ENCODE peak calls at places on chromosome 14, in nine cellular contexts. One of them, this sample, is unnamed.

GRCh38 chr14:72544615-72545387 is 349.1 kb downstream of the DPF3 start:
- DNase-seq in Calu3: no peak
- DNase-seq in EH: no peak
- DNase-seq in GM13977: no peak
- DNase-seq in H7: peak
- DNase-seq in Daoy: no peak
- DNase-seq in dorsolateral prefrontal cortex: no peak
- DNase-seq in heart right ventricle: no peak
- DNase-seq in iPS-NIHi11: peak
- DNase-seq in this sample: peak

GRCh38 chr14:73272393-73272792 is 35.1 kb downstream of the PAPLN start:
- DNase-seq in Calu3: no peak
- DNase-seq in EH: no peak
- DNase-seq in GM13977: no peak
- DNase-seq in H7: no peak
- DNase-seq in Daoy: no peak
- DNase-seq in dorsolateral prefrontal cortex: no peak
- DNase-seq in heart right ventricle: no peak
- DNase-seq in iPS-NIHi11: no peak
- DNase-seq in this sample: no peak

GRCh38 chr14:104080557-104081492 is 4.7 kb upstream of the ASPG start:
- DNase-seq in Calu3: no peak
- DNase-seq in EH: no peak
- DNase-seq in GM13977: no peak
- DNase-seq in H7: peak
- DNase-seq in Daoy: no peak
- DNase-seq in dorsolateral prefrontal cortex: no peak
- DNase-seq in heart right ventricle: no peak
- DNase-seq in iPS-NIHi11: no peak
- DNase-seq in this sample: no peak

GRCh38 chr14:92510972-92511371 is 2.6 kb upstream of the RIN3 start:
- DNase-seq in Calu3: no peak
- DNase-seq in EH: no peak
- DNase-seq in GM13977: no peak
- DNase-seq in H7: peak
- DNase-seq in Daoy: peak
- DNase-seq in dorsolateral prefrontal cortex: peak
- DNase-seq in heart right ventricle: no peak
- DNase-seq in iPS-NIHi11: peak
- DNase-seq in this sample: peak

GRCh38 chr14:68766299-68767247 is 26.3 kb downstream of the ZFP36L1 start:
- DNase-seq in Calu3: no peak
- DNase-seq in EH: no peak
- DNase-seq in GM13977: no peak
- DNase-seq in H7: peak
- DNase-seq in Daoy: no peak
- DNase-seq in dorsolateral prefrontal cortex: no peak
- DNase-seq in heart right ventricle: no peak
- DNase-seq in iPS-NIHi11: peak
- DNase-seq in this sample: no peak

GRCh38 chr14:104141621-104142091 is 3.3 kb downstream of the KIF26A start:
- DNase-seq in Calu3: no peak
- DNase-seq in EH: no peak
- DNase-seq in GM13977: no peak
- DNase-seq in H7: peak
- DNase-seq in Daoy: no peak
- DNase-seq in dorsolateral prefrontal cortex: peak
- DNase-seq in heart right ventricle: no peak
- DNase-seq in iPS-NIHi11: peak
- DNase-seq in this sample: no peak

GRCh38 chr14:33951183-33951840 is 438 bp upstream of the EGLN3 start:
- DNase-seq in Calu3: no peak
- DNase-seq in EH: no peak
- DNase-seq in GM13977: no peak
- DNase-seq in H7: no peak
- DNase-seq in Daoy: no peak
- DNase-seq in dorsolateral prefrontal cortex: no peak
- DNase-seq in heart right ventricle: no peak
- DNase-seq in iPS-NIHi11: no peak
- DNase-seq in this sample: no peak

GRCh38 chr14:66119805-66120204 is 366.4 kb upstream of the CCDC196 start:
- DNase-seq in Calu3: no peak
- DNase-seq in EH: no peak
- DNase-seq in GM13977: no peak
- DNase-seq in H7: no peak
- DNase-seq in Daoy: no peak
- DNase-seq in dorsolateral prefrontal cortex: no peak
- DNase-seq in heart right ventricle: no peak
- DNase-seq in iPS-NIHi11: no peak
- DNase-seq in this sample: no peak

GRCh38 chr14:47269788-47270492 is 405.5 kb downstream of the MDGA2 start:
- DNase-seq in Calu3: no peak
- DNase-seq in EH: no peak
- DNase-seq in GM13977: no peak
- DNase-seq in H7: no peak
- DNase-seq in Daoy: no peak
- DNase-seq in dorsolateral prefrontal cortex: no peak
- DNase-seq in heart right ventricle: no peak
- DNase-seq in iPS-NIHi11: no peak
- DNase-seq in this sample: no peak

GRCh38 chr14:71762575-71762974 is 169.7 kb upstream of the RGS6 start:
- DNase-seq in Calu3: no peak
- DNase-seq in EH: no peak
- DNase-seq in GM13977: no peak
- DNase-seq in H7: no peak
- DNase-seq in Daoy: no peak
- DNase-seq in dorsolateral prefrontal cortex: no peak
- DNase-seq in heart right ventricle: no peak
- DNase-seq in iPS-NIHi11: no peak
- DNase-seq in this sample: no peak

GRCh38 chr14:91889477-91890211 is 22.3 kb upstream of the TC2N start:
- DNase-seq in Calu3: no peak
- DNase-seq in EH: no peak
- DNase-seq in GM13977: no peak
- DNase-seq in H7: no peak
- DNase-seq in Daoy: no peak
- DNase-seq in dorsolateral prefrontal cortex: no peak
- DNase-seq in heart right ventricle: no peak
- DNase-seq in iPS-NIHi11: no peak
- DNase-seq in this sample: no peak

GRCh38 chr14:104993808-104994591 is 8.4 kb downstream of the CLBA1 start:
- DNase-seq in Calu3: no peak
- DNase-seq in EH: no peak
- DNase-seq in GM13977: no peak
- DNase-seq in H7: no peak
- DNase-seq in Daoy: no peak
- DNase-seq in dorsolateral prefrontal cortex: no peak
- DNase-seq in heart right ventricle: no peak
- DNase-seq in iPS-NIHi11: no peak
- DNase-seq in this sample: no peak

GRCh38 chr14:100770046-100770445 is 43.4 kb downstream of the DLK1 start:
- DNase-seq in Calu3: no peak
- DNase-seq in EH: no peak
- DNase-seq in GM13977: no peak
- DNase-seq in H7: peak
- DNase-seq in Daoy: no peak
- DNase-seq in dorsolateral prefrontal cortex: no peak
- DNase-seq in heart right ventricle: no peak
- DNase-seq in iPS-NIHi11: no peak
- DNase-seq in this sample: no peak

GRCh38 chr14:99718031-99718810 is 34.1 kb downstream of the CYP46A1 start:
- DNase-seq in Calu3: no peak
- DNase-seq in EH: no peak
- DNase-seq in GM13977: peak
- DNase-seq in H7: peak
- DNase-seq in Daoy: peak
- DNase-seq in dorsolateral prefrontal cortex: no peak
- DNase-seq in heart right ventricle: no peak
- DNase-seq in iPS-NIHi11: no peak
- DNase-seq in this sample: no peak

GRCh38 chr14:59337151-59337611 is 128.0 kb downstream of the GPR135 start:
- DNase-seq in Calu3: no peak
- DNase-seq in EH: peak
- DNase-seq in GM13977: no peak
- DNase-seq in H7: no peak
- DNase-seq in Daoy: no peak
- DNase-seq in dorsolateral prefrontal cortex: no peak
- DNase-seq in heart right ventricle: peak
- DNase-seq in iPS-NIHi11: no peak
- DNase-seq in this sample: no peak

GRCh38 chr14:94887591-94887990 is 117.7 kb upstream of the GSC start:
- DNase-seq in Calu3: no peak
- DNase-seq in EH: no peak
- DNase-seq in GM13977: no peak
- DNase-seq in H7: peak
- DNase-seq in Daoy: no peak
- DNase-seq in dorsolateral prefrontal cortex: peak
- DNase-seq in heart right ventricle: no peak
- DNase-seq in iPS-NIHi11: no peak
- DNase-seq in this sample: no peak

GRCh38 chr14:104975481-104976197 is 2.5 kb downstream of the AHNAK2 start:
- DNase-seq in Calu3: no peak
- DNase-seq in EH: no peak
- DNase-seq in GM13977: peak
- DNase-seq in H7: peak
- DNase-seq in Daoy: peak
- DNase-seq in dorsolateral prefrontal cortex: peak
- DNase-seq in heart right ventricle: no peak
- DNase-seq in iPS-NIHi11: no peak
- DNase-seq in this sample: no peak

GRCh38 chr14:104099096-104100041 is 13.9 kb downstream of the ASPG start:
- DNase-seq in Calu3: no peak
- DNase-seq in EH: no peak
- DNase-seq in GM13977: no peak
- DNase-seq in H7: no peak
- DNase-seq in Daoy: no peak
- DNase-seq in dorsolateral prefrontal cortex: no peak
- DNase-seq in heart right ventricle: no peak
- DNase-seq in iPS-NIHi11: no peak
- DNase-seq in this sample: no peak

GRCh38 chr14:56490379-56490778 is 89.2 kb upstream of the TMEM260 start:
- DNase-seq in Calu3: peak
- DNase-seq in EH: peak
- DNase-seq in GM13977: no peak
- DNase-seq in H7: no peak
- DNase-seq in Daoy: no peak
- DNase-seq in dorsolateral prefrontal cortex: no peak
- DNase-seq in heart right ventricle: no peak
- DNase-seq in iPS-NIHi11: no peak
- DNase-seq in this sample: peak

GRCh38 chr14:96243785-96244184 is 12.2 kb upstream of the BDKRB1 start:
- DNase-seq in Calu3: no peak
- DNase-seq in EH: no peak
- DNase-seq in GM13977: no peak
- DNase-seq in H7: no peak
- DNase-seq in Daoy: no peak
- DNase-seq in dorsolateral prefrontal cortex: no peak
- DNase-seq in heart right ventricle: no peak
- DNase-seq in iPS-NIHi11: no peak
- DNase-seq in this sample: no peak

GRCh38 chr14:54627325-54627717 is 60.4 kb downstream of the SAMD4A start:
- DNase-seq in Calu3: no peak
- DNase-seq in EH: no peak
- DNase-seq in GM13977: no peak
- DNase-seq in H7: peak
- DNase-seq in Daoy: no peak
- DNase-seq in dorsolateral prefrontal cortex: no peak
- DNase-seq in heart right ventricle: no peak
- DNase-seq in iPS-NIHi11: no peak
- DNase-seq in this sample: no peak

GRCh38 chr14:36647827-36648753 is 13.6 kb upstream of the PAX9 start:
- DNase-seq in Calu3: peak
- DNase-seq in EH: peak
- DNase-seq in GM13977: peak
- DNase-seq in H7: peak
- DNase-seq in Daoy: peak
- DNase-seq in dorsolateral prefrontal cortex: no peak
- DNase-seq in heart right ventricle: no peak
- DNase-seq in iPS-NIHi11: peak
- DNase-seq in this sample: peak

GRCh38 chr14:99125113-99125512 is 146.9 kb downstream of the BCL11B start:
- DNase-seq in Calu3: no peak
- DNase-seq in EH: no peak
- DNase-seq in GM13977: no peak
- DNase-seq in H7: no peak
- DNase-seq in Daoy: no peak
- DNase-seq in dorsolateral prefrontal cortex: no peak
- DNase-seq in heart right ventricle: no peak
- DNase-seq in iPS-NIHi11: no peak
- DNase-seq in this sample: no peak

GRCh38 chr14:58501214-58501816 is 73.8 kb downstream of the KIAA0586 start:
- DNase-seq in Calu3: peak
- DNase-seq in EH: peak
- DNase-seq in GM13977: peak
- DNase-seq in H7: peak
- DNase-seq in Daoy: peak
- DNase-seq in dorsolateral prefrontal cortex: no peak
- DNase-seq in heart right ventricle: peak
- DNase-seq in iPS-NIHi11: peak
- DNase-seq in this sample: peak

GRCh38 chr14:63713765-63714164 is 14.1 kb downstream of the SGPP1 start:
- DNase-seq in Calu3: no peak
- DNase-seq in EH: peak
- DNase-seq in GM13977: no peak
- DNase-seq in H7: no peak
- DNase-seq in Daoy: peak
- DNase-seq in dorsolateral prefrontal cortex: no peak
- DNase-seq in heart right ventricle: no peak
- DNase-seq in iPS-NIHi11: no peak
- DNase-seq in this sample: peak

GRCh38 chr14:66359500-66359899 is 126.7 kb upstream of the CCDC196 start:
- DNase-seq in Calu3: peak
- DNase-seq in EH: peak
- DNase-seq in GM13977: peak
- DNase-seq in H7: peak
- DNase-seq in Daoy: peak
- DNase-seq in dorsolateral prefrontal cortex: no peak
- DNase-seq in heart right ventricle: peak
- DNase-seq in iPS-NIHi11: peak
- DNase-seq in this sample: peak

GRCh38 chr14:95533391-95533821 is 1.4 kb upstream of the GLRX5 start:
- DNase-seq in Calu3: no peak
- DNase-seq in EH: peak
- DNase-seq in GM13977: no peak
- DNase-seq in H7: no peak
- DNase-seq in Daoy: peak
- DNase-seq in dorsolateral prefrontal cortex: no peak
- DNase-seq in heart right ventricle: no peak
- DNase-seq in iPS-NIHi11: no peak
- DNase-seq in this sample: peak

GRCh38 chr14:22472935-22473854 is 115.8 kb downstream of the DAD1 start:
- DNase-seq in Calu3: peak
- DNase-seq in EH: peak
- DNase-seq in GM13977: peak
- DNase-seq in H7: peak
- DNase-seq in Daoy: peak
- DNase-seq in dorsolateral prefrontal cortex: no peak
- DNase-seq in heart right ventricle: peak
- DNase-seq in iPS-NIHi11: peak
- DNase-seq in this sample: peak

GRCh38 chr14:61511558-61511924 is 183.8 kb upstream of the HIF1A start:
- DNase-seq in Calu3: no peak
- DNase-seq in EH: no peak
- DNase-seq in GM13977: no peak
- DNase-seq in H7: no peak
- DNase-seq in Daoy: no peak
- DNase-seq in dorsolateral prefrontal cortex: no peak
- DNase-seq in heart right ventricle: no peak
- DNase-seq in iPS-NIHi11: no peak
- DNase-seq in this sample: peak

GRCh38 chr14:31879661-31880348 is 197.3 kb upstream of the ARHGAP5 start:
- DNase-seq in Calu3: no peak
- DNase-seq in EH: no peak
- DNase-seq in GM13977: no peak
- DNase-seq in H7: no peak
- DNase-seq in Daoy: no peak
- DNase-seq in dorsolateral prefrontal cortex: no peak
- DNase-seq in heart right ventricle: no peak
- DNase-seq in iPS-NIHi11: no peak
- DNase-seq in this sample: no peak